ENCODE peak calls at places on chromosomes 11 and 22, in nine cellular contexts. One of them, this sample, is unnamed.

GRCh38 chr22:37739611-37740049 is 42.8 kb downstream of the TRIOBP start:
- DNase-seq in colonic mucosa: no peak
- DNase-seq in HFFc6: no peak
- DNase-seq in tibial nerve: peak
- DNase-seq in GM12865: no peak
- DNase-seq in CD4-positive, alpha-beta T cell: no peak
- DNase-seq in coronary artery: no peak
- DNase-seq in sigmoid colon: no peak
- DNase-seq in AG10803: no peak
- DNase-seq in this sample: no peak

GRCh38 chr11:47161134-47161854 is 15.4 kb downstream of the ARFGAP2 start:
- DNase-seq in tibial nerve: peak
- DNase-seq in sigmoid colon: peak
- DNase-seq in GM12865: peak
- DNase-seq in colonic mucosa: peak
- DNase-seq in AG10803: peak
- DNase-seq in CD4-positive, alpha-beta T cell: peak
- DNase-seq in HFFc6: peak
- DNase-seq in coronary artery: no peak
- DNase-seq in this sample: peak

GRCh38 chr22:37529652-37530345 is 10.6 kb upstream of the CARD10 start:
- DNase-seq in colonic mucosa: peak
- DNase-seq in tibial nerve: no peak
- DNase-seq in GM12865: peak
- DNase-seq in AG10803: no peak
- DNase-seq in coronary artery: no peak
- DNase-seq in sigmoid colon: no peak
- DNase-seq in CD4-positive, alpha-beta T cell: no peak
- DNase-seq in HFFc6: no peak
- DNase-seq in this sample: no peak

GRCh38 chr11:16239130-16240105 is 116.9 kb downstream of the SOX6 start:
- DNase-seq in AG10803: no peak
- DNase-seq in GM12865: no peak
- DNase-seq in coronary artery: no peak
- DNase-seq in HFFc6: no peak
- DNase-seq in sigmoid colon: no peak
- DNase-seq in CD4-positive, alpha-beta T cell: no peak
- DNase-seq in colonic mucosa: no peak
- DNase-seq in tibial nerve: no peak
- DNase-seq in this sample: no peak

GRCh38 chr22:19520007-19520406 is 4.2 kb downstream of the CLDN5 start:
- DNase-seq in HFFc6: no peak
- DNase-seq in GM12865: no peak
- DNase-seq in tibial nerve: no peak
- DNase-seq in CD4-positive, alpha-beta T cell: no peak
- DNase-seq in colonic mucosa: no peak
- DNase-seq in sigmoid colon: no peak
- DNase-seq in AG10803: no peak
- DNase-seq in coronary artery: no peak
- DNase-seq in this sample: no peak

GRCh38 chr11:17954395-17955252 is 58.2 kb downstream of the SERGEF start:
- DNase-seq in GM12865: no peak
- DNase-seq in colonic mucosa: no peak
- DNase-seq in AG10803: peak
- DNase-seq in coronary artery: no peak
- DNase-seq in HFFc6: no peak
- DNase-seq in sigmoid colon: no peak
- DNase-seq in tibial nerve: no peak
- DNase-seq in CD4-positive, alpha-beta T cell: no peak
- DNase-seq in this sample: no peak

GRCh38 chr22:36577019-36577418 is 48.1 kb upstream of the EIF3D start:
- DNase-seq in AG10803: peak
- DNase-seq in HFFc6: peak
- DNase-seq in tibial nerve: no peak
- DNase-seq in sigmoid colon: no peak
- DNase-seq in coronary artery: no peak
- DNase-seq in CD4-positive, alpha-beta T cell: no peak
- DNase-seq in GM12865: no peak
- DNase-seq in colonic mucosa: no peak
- DNase-seq in this sample: no peak

GRCh38 chr11:33916736-33917135 is 24.9 kb upstream of the LMO2 start:
- DNase-seq in sigmoid colon: no peak
- DNase-seq in AG10803: no peak
- DNase-seq in HFFc6: no peak
- DNase-seq in GM12865: no peak
- DNase-seq in coronary artery: no peak
- DNase-seq in tibial nerve: no peak
- DNase-seq in colonic mucosa: no peak
- DNase-seq in CD4-positive, alpha-beta T cell: no peak
- DNase-seq in this sample: no peak

GRCh38 chr11:69642913-69643632 is 2.1 kb downstream of the CCND1 start:
- DNase-seq in GM12865: peak
- DNase-seq in coronary artery: peak
- DNase-seq in CD4-positive, alpha-beta T cell: peak
- DNase-seq in HFFc6: no peak
- DNase-seq in colonic mucosa: peak
- DNase-seq in sigmoid colon: peak
- DNase-seq in tibial nerve: peak
- DNase-seq in AG10803: peak
- DNase-seq in this sample: peak

GRCh38 chr11:102268083-102268984 is 49.0 kb upstream of the BIRC3 start:
- DNase-seq in coronary artery: peak
- DNase-seq in AG10803: peak
- DNase-seq in CD4-positive, alpha-beta T cell: peak
- DNase-seq in sigmoid colon: peak
- DNase-seq in GM12865: peak
- DNase-seq in colonic mucosa: peak
- DNase-seq in HFFc6: no peak
- DNase-seq in tibial nerve: peak
- DNase-seq in this sample: peak

GRCh38 chr11:13297917-13298356 is 20.3 kb downstream of the BMAL1 start:
- DNase-seq in sigmoid colon: no peak
- DNase-seq in GM12865: peak
- DNase-seq in colonic mucosa: no peak
- DNase-seq in HFFc6: no peak
- DNase-seq in tibial nerve: no peak
- DNase-seq in CD4-positive, alpha-beta T cell: no peak
- DNase-seq in AG10803: no peak
- DNase-seq in coronary artery: no peak
- DNase-seq in this sample: no peak

GRCh38 chr22:21951931-21952465 is 650 bp downstream of the PPM1F start:
- DNase-seq in HFFc6: peak
- DNase-seq in CD4-positive, alpha-beta T cell: no peak
- DNase-seq in AG10803: peak
- DNase-seq in sigmoid colon: peak
- DNase-seq in coronary artery: no peak
- DNase-seq in GM12865: peak
- DNase-seq in colonic mucosa: peak
- DNase-seq in tibial nerve: no peak
- DNase-seq in this sample: peak

GRCh38 chr11:93212094-93212493 is 14.3 kb upstream of the SLC36A4 start:
- DNase-seq in HFFc6: no peak
- DNase-seq in tibial nerve: no peak
- DNase-seq in coronary artery: no peak
- DNase-seq in sigmoid colon: no peak
- DNase-seq in AG10803: no peak
- DNase-seq in colonic mucosa: no peak
- DNase-seq in CD4-positive, alpha-beta T cell: no peak
- DNase-seq in GM12865: no peak
- DNase-seq in this sample: no peak

GRCh38 chr11:78821371-78822306 is 247.0 kb upstream of the NARS2 start:
- DNase-seq in GM12865: no peak
- DNase-seq in tibial nerve: no peak
- DNase-seq in coronary artery: no peak
- DNase-seq in HFFc6: no peak
- DNase-seq in sigmoid colon: no peak
- DNase-seq in colonic mucosa: no peak
- DNase-seq in CD4-positive, alpha-beta T cell: no peak
- DNase-seq in AG10803: peak
- DNase-seq in this sample: no peak

GRCh38 chr11:13316528-13316961 is 39.0 kb downstream of the BMAL1 start:
- DNase-seq in AG10803: peak
- DNase-seq in coronary artery: peak
- DNase-seq in HFFc6: peak
- DNase-seq in tibial nerve: no peak
- DNase-seq in GM12865: peak
- DNase-seq in sigmoid colon: no peak
- DNase-seq in colonic mucosa: no peak
- DNase-seq in CD4-positive, alpha-beta T cell: no peak
- DNase-seq in this sample: no peak

GRCh38 chr11:57798905-57799559 is 37.4 kb downstream of the CTNND1 start:
- DNase-seq in sigmoid colon: no peak
- DNase-seq in AG10803: peak
- DNase-seq in HFFc6: peak
- DNase-seq in GM12865: no peak
- DNase-seq in CD4-positive, alpha-beta T cell: no peak
- DNase-seq in colonic mucosa: peak
- DNase-seq in tibial nerve: no peak
- DNase-seq in coronary artery: no peak
- DNase-seq in this sample: peak

DNA sequence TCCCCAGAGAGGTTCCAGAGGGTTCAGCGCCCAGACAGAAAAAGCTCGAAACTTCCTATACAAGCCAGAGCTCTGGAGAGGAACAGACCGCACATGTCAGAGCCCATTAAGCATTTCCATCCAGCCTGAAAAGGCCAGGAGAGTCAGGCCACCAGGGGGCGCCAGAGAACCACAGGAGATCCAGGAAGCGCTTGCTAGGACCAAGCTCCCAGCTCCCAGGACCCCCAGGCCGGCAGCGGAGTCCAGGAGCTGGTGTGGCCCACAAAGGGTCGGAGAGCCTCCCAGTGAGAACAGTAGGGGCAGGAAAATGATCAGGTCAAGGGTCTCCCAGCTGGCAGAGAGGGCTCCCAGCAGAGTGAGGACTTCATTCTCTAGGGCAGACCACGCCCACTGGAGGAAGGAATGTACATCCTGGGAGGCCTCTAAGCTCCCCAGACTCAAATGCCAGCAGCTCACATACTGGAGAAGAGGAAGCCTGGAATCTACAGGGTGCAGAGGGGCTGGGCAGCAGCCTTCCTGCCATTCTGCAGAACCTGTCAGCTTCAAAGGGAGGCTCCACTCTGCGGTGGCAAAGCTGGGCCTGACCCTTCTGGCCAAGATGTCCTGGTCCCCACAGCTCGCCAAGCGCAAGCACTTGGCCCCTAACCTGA is 2.1 kb upstream of the MEI1 start:
- DNase-seq in AG10803: peak
- DNase-seq in tibial nerve: peak
- DNase-seq in colonic mucosa: peak
- DNase-seq in CD4-positive, alpha-beta T cell: peak
- DNase-seq in sigmoid colon: peak
- DNase-seq in GM12865: peak
- DNase-seq in HFFc6: peak
- DNase-seq in coronary artery: peak
- DNase-seq in this sample: peak
- TF ChIP-seq CTCF in AG10803: peak
- TF ChIP-seq CTCF in tibial nerve: peak
- TF ChIP-seq CTCF in colonic mucosa: peak
- TF ChIP-seq CTCF in CD4-positive, alpha-beta T cell: peak
- TF ChIP-seq CTCF in sigmoid colon: peak
- TF ChIP-seq CTCF in GM12865: peak
- TF ChIP-seq CTCF in HFFc6: peak
- TF ChIP-seq CTCF in coronary artery: peak
- TF ChIP-seq CTCF in this sample: peak

DNA sequence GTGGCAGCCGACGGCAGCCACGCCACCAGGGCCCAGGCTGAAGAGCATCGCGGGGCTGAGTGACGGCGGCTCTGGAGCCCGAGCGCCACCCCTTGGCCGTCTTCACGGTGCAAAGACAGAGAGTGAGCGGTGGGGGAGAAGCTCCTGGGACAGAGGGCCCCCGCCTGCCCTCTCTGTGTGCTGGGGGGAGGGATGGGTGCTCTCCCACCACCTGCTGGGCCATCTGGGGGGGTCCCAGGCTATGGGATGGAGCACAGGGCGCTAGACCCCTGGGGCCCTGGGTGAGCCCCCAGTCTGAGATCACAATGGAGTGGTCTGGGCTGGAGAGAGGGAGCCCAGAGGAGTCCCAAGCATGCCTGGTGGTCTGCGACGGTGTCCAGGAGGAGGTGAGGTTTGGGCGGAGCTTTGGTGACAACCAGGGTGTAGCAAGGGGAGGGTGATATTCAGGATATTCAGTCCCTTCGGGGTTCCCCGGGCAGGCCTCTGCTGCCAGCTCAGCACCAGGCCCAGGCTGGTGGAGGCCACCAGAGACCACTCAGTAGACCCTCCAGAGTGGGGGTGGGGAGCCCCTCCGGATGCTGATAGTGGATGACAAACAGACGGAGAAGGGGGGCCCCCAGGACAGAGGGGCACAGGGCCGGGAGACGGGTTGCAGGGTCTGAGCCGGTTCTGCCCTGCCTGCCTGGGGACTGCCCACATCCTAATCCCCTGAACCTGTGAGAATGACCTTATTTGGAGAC is 78.1 kb upstream of the PRR5 start:
- DNase-seq in GM12865: peak
- DNase-seq in colonic mucosa: no peak
- DNase-seq in HFFc6: no peak
- DNase-seq in AG10803: peak
- DNase-seq in sigmoid colon: no peak
- DNase-seq in coronary artery: no peak
- DNase-seq in tibial nerve: no peak
- DNase-seq in CD4-positive, alpha-beta T cell: peak
- DNase-seq in this sample: peak
- TF ChIP-seq CTCF in GM12865: peak
- TF ChIP-seq CTCF in colonic mucosa: no peak
- TF ChIP-seq CTCF in HFFc6: peak
- TF ChIP-seq CTCF in AG10803: peak
- TF ChIP-seq CTCF in sigmoid colon: peak
- TF ChIP-seq CTCF in coronary artery: no peak
- TF ChIP-seq CTCF in tibial nerve: no peak
- TF ChIP-seq CTCF in CD4-positive, alpha-beta T cell: no peak
- TF ChIP-seq CTCF in this sample: peak

DNA sequence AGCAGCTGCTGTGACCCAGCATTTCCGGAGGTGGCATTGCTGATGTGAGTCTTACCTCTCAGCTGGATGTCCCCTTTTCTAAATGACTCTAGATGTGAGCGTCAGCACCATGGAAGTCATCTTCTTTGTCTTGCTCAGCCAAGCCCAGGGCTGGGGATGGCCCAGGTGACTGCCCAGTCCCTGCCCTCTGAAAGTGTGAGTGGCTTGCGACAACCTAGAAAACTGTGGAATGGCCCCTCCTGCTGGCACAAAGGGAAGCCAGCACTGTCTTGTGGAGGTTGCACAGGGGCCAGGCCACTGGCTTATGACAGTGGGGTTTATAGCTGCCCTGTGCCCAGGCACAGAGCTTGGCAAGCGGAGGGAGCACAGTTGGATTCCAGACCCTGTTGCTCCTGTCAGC is 6.2 kb downstream of the TUB start:
- DNase-seq in HFFc6: no peak
- DNase-seq in CD4-positive, alpha-beta T cell: no peak
- DNase-seq in GM12865: peak
- DNase-seq in coronary artery: no peak
- DNase-seq in colonic mucosa: no peak
- DNase-seq in AG10803: no peak
- DNase-seq in tibial nerve: no peak
- DNase-seq in sigmoid colon: no peak
- DNase-seq in this sample: no peak
- TF ChIP-seq CTCF in HFFc6: peak
- TF ChIP-seq CTCF in CD4-positive, alpha-beta T cell: no peak
- TF ChIP-seq CTCF in GM12865: no peak
- TF ChIP-seq CTCF in coronary artery: no peak
- TF ChIP-seq CTCF in colonic mucosa: no peak
- TF ChIP-seq CTCF in AG10803: peak
- TF ChIP-seq CTCF in tibial nerve: no peak
- TF ChIP-seq CTCF in sigmoid colon: no peak
- TF ChIP-seq CTCF in this sample: no peak

GRCh38 chr22:30947163-30947820 is 21.3 kb downstream of the MORC2 start:
- DNase-seq in colonic mucosa: no peak
- DNase-seq in GM12865: no peak
- DNase-seq in tibial nerve: no peak
- DNase-seq in CD4-positive, alpha-beta T cell: no peak
- DNase-seq in sigmoid colon: no peak
- DNase-seq in AG10803: peak
- DNase-seq in coronary artery: no peak
- DNase-seq in HFFc6: no peak
- DNase-seq in this sample: no peak
- TF ChIP-seq CTCF in colonic mucosa: no peak
- TF ChIP-seq CTCF in GM12865: no peak
- TF ChIP-seq CTCF in tibial nerve: no peak
- TF ChIP-seq CTCF in CD4-positive, alpha-beta T cell: no peak
- TF ChIP-seq CTCF in sigmoid colon: no peak
- TF ChIP-seq CTCF in AG10803: no peak
- TF ChIP-seq CTCF in coronary artery: no peak
- TF ChIP-seq CTCF in HFFc6: no peak
- TF ChIP-seq CTCF in this sample: no peak